ENCODE peak calls at places on chromosome 2, in five cellular contexts. One of them, this sample, is unnamed.

GRCh38 chr2:165632594-165632993 is 161.5 kb downstream of the GALNT3 start:
- DNase-seq in retinal pigment epithelial cell: no peak
- DNase-seq in DMS 273 treated with DMSO at 0.1 percent for 48 hours: no peak
- DNase-seq in RWPE1: no peak
- DNase-seq in stimulated activated CD8-positive, alpha-beta memory T cell treated with anti-CD3 and anti-CD28 coated beads, Interleukin-15, amount 100 ng/mL, for 4 hours: no peak
- DNase-seq in this sample: no peak

GRCh38 chr2:28702887-28703286 is 48.7 kb upstream of the PPP1CB start:
- DNase-seq in retinal pigment epithelial cell: no peak
- DNase-seq in DMS 273 treated with DMSO at 0.1 percent for 48 hours: no peak
- DNase-seq in RWPE1: no peak
- DNase-seq in stimulated activated CD8-positive, alpha-beta memory T cell treated with anti-CD3 and anti-CD28 coated beads, Interleukin-15, amount 100 ng/mL, for 4 hours: no peak
- DNase-seq in this sample: no peak

GRCh38 chr2:219041252-219041651 is at the start of gene CFAP65:
- DNase-seq in retinal pigment epithelial cell: no peak
- DNase-seq in DMS 273 treated with DMSO at 0.1 percent for 48 hours: no peak
- DNase-seq in RWPE1: peak; percentile 57
- DNase-seq in stimulated activated CD8-positive, alpha-beta memory T cell treated with anti-CD3 and anti-CD28 coated beads, Interleukin-15, amount 100 ng/mL, for 4 hours: no peak
- DNase-seq in this sample: no peak

GRCh38 chr2:62724886-62725711 is 19.6 kb downstream of the EHBP1 start:
- DNase-seq in retinal pigment epithelial cell: no peak
- DNase-seq in DMS 273 treated with DMSO at 0.1 percent for 48 hours: no peak
- DNase-seq in RWPE1: no peak
- DNase-seq in stimulated activated CD8-positive, alpha-beta memory T cell treated with anti-CD3 and anti-CD28 coated beads, Interleukin-15, amount 100 ng/mL, for 4 hours: no peak
- DNase-seq in this sample: no peak

GRCh38 chr2:128714861-128715312 is 396.2 kb upstream of the HS6ST1 start:
- DNase-seq in retinal pigment epithelial cell: no peak
- DNase-seq in DMS 273 treated with DMSO at 0.1 percent for 48 hours: peak; percentile 4
- DNase-seq in RWPE1: no peak
- DNase-seq in stimulated activated CD8-positive, alpha-beta memory T cell treated with anti-CD3 and anti-CD28 coated beads, Interleukin-15, amount 100 ng/mL, for 4 hours: no peak
- DNase-seq in this sample: no peak

GRCh38 chr2:126496493-126496892 is 159.5 kb upstream of the GYPC start:
- DNase-seq in retinal pigment epithelial cell: no peak
- DNase-seq in DMS 273 treated with DMSO at 0.1 percent for 48 hours: no peak
- DNase-seq in RWPE1: no peak
- DNase-seq in stimulated activated CD8-positive, alpha-beta memory T cell treated with anti-CD3 and anti-CD28 coated beads, Interleukin-15, amount 100 ng/mL, for 4 hours: no peak
- DNase-seq in this sample: no peak

GRCh38 chr2:23384551-23385349 is at the start of gene KLHL29:
- DNase-seq in retinal pigment epithelial cell: no peak
- DNase-seq in DMS 273 treated with DMSO at 0.1 percent for 48 hours: peak; percentile 21
- DNase-seq in RWPE1: peak; percentile 92
- DNase-seq in stimulated activated CD8-positive, alpha-beta memory T cell treated with anti-CD3 and anti-CD28 coated beads, Interleukin-15, amount 100 ng/mL, for 4 hours: peak; percentile 50
- DNase-seq in this sample: no peak

GRCh38 chr2:12501469-12502147 is 215.1 kb upstream of the TRIB2 start:
- DNase-seq in retinal pigment epithelial cell: no peak
- DNase-seq in DMS 273 treated with DMSO at 0.1 percent for 48 hours: no peak
- DNase-seq in RWPE1: no peak
- DNase-seq in stimulated activated CD8-positive, alpha-beta memory T cell treated with anti-CD3 and anti-CD28 coated beads, Interleukin-15, amount 100 ng/mL, for 4 hours: peak; percentile 36
- DNase-seq in this sample: no peak

GRCh38 chr2:120877409-120877808 is 141.7 kb downstream of the GLI2 start:
- DNase-seq in retinal pigment epithelial cell: no peak
- DNase-seq in DMS 273 treated with DMSO at 0.1 percent for 48 hours: no peak
- DNase-seq in RWPE1: no peak
- DNase-seq in stimulated activated CD8-positive, alpha-beta memory T cell treated with anti-CD3 and anti-CD28 coated beads, Interleukin-15, amount 100 ng/mL, for 4 hours: no peak
- DNase-seq in this sample: no peak

GRCh38 chr2:42886921-42887320 is 94.5 kb upstream of the HAAO start:
- DNase-seq in retinal pigment epithelial cell: no peak
- DNase-seq in DMS 273 treated with DMSO at 0.1 percent for 48 hours: no peak
- DNase-seq in RWPE1: no peak
- DNase-seq in stimulated activated CD8-positive, alpha-beta memory T cell treated with anti-CD3 and anti-CD28 coated beads, Interleukin-15, amount 100 ng/mL, for 4 hours: no peak
- DNase-seq in this sample: no peak

GRCh38 chr2:132670104-132670960 is at the start of gene LYPD1:
- DNase-seq in retinal pigment epithelial cell: no peak
- DNase-seq in DMS 273 treated with DMSO at 0.1 percent for 48 hours: no peak
- DNase-seq in RWPE1: no peak
- DNase-seq in stimulated activated CD8-positive, alpha-beta memory T cell treated with anti-CD3 and anti-CD28 coated beads, Interleukin-15, amount 100 ng/mL, for 4 hours: no peak
- DNase-seq in this sample: no peak

GRCh38 chr2:50097118-50097517 is 934.8 kb downstream of the NRXN1 start:
- DNase-seq in retinal pigment epithelial cell: no peak
- DNase-seq in DMS 273 treated with DMSO at 0.1 percent for 48 hours: no peak
- DNase-seq in RWPE1: no peak
- DNase-seq in stimulated activated CD8-positive, alpha-beta memory T cell treated with anti-CD3 and anti-CD28 coated beads, Interleukin-15, amount 100 ng/mL, for 4 hours: no peak
- DNase-seq in this sample: no peak

GRCh38 chr2:241412144-241412543 is 56.1 kb downstream of the FARP2 start:
- DNase-seq in retinal pigment epithelial cell: no peak
- DNase-seq in DMS 273 treated with DMSO at 0.1 percent for 48 hours: no peak
- DNase-seq in RWPE1: no peak
- DNase-seq in stimulated activated CD8-positive, alpha-beta memory T cell treated with anti-CD3 and anti-CD28 coated beads, Interleukin-15, amount 100 ng/mL, for 4 hours: no peak
- DNase-seq in this sample: no peak

GRCh38 chr2:220663065-220663464 is 909.0 kb downstream of the EPHA4 start:
- DNase-seq in retinal pigment epithelial cell: no peak
- DNase-seq in DMS 273 treated with DMSO at 0.1 percent for 48 hours: no peak
- DNase-seq in RWPE1: no peak
- DNase-seq in stimulated activated CD8-positive, alpha-beta memory T cell treated with anti-CD3 and anti-CD28 coated beads, Interleukin-15, amount 100 ng/mL, for 4 hours: no peak
- DNase-seq in this sample: no peak

GRCh38 chr2:68357608-68358337 is 7.3 kb upstream of the PLEK start:
- DNase-seq in retinal pigment epithelial cell: peak; percentile 16
- DNase-seq in DMS 273 treated with DMSO at 0.1 percent for 48 hours: peak; percentile 42
- DNase-seq in RWPE1: peak; percentile 30
- DNase-seq in stimulated activated CD8-positive, alpha-beta memory T cell treated with anti-CD3 and anti-CD28 coated beads, Interleukin-15, amount 100 ng/mL, for 4 hours: no peak
- DNase-seq in this sample: no peak

GRCh38 chr2:98458207-98458606 is 13.5 kb downstream of the INPP4A start:
- DNase-seq in retinal pigment epithelial cell: no peak
- DNase-seq in DMS 273 treated with DMSO at 0.1 percent for 48 hours: no peak
- DNase-seq in RWPE1: no peak
- DNase-seq in stimulated activated CD8-positive, alpha-beta memory T cell treated with anti-CD3 and anti-CD28 coated beads, Interleukin-15, amount 100 ng/mL, for 4 hours: no peak
- DNase-seq in this sample: no peak

GRCh38 chr2:9095690-9096089 is 92.2 kb upstream of the MBOAT2 start:
- DNase-seq in retinal pigment epithelial cell: no peak
- DNase-seq in DMS 273 treated with DMSO at 0.1 percent for 48 hours: no peak
- DNase-seq in RWPE1: no peak
- DNase-seq in stimulated activated CD8-positive, alpha-beta memory T cell treated with anti-CD3 and anti-CD28 coated beads, Interleukin-15, amount 100 ng/mL, for 4 hours: no peak
- DNase-seq in this sample: no peak

GRCh38 chr2:148922776-148923175 is 47.7 kb downstream of the KIF5C start:
- DNase-seq in retinal pigment epithelial cell: no peak
- DNase-seq in DMS 273 treated with DMSO at 0.1 percent for 48 hours: peak; percentile 84
- DNase-seq in RWPE1: peak; percentile 12
- DNase-seq in stimulated activated CD8-positive, alpha-beta memory T cell treated with anti-CD3 and anti-CD28 coated beads, Interleukin-15, amount 100 ng/mL, for 4 hours: no peak
- DNase-seq in this sample: no peak

GRCh38 chr2:133040175-133040574 is 370.2 kb upstream of the LYPD1 start:
- DNase-seq in retinal pigment epithelial cell: no peak
- DNase-seq in DMS 273 treated with DMSO at 0.1 percent for 48 hours: no peak
- DNase-seq in RWPE1: no peak
- DNase-seq in stimulated activated CD8-positive, alpha-beta memory T cell treated with anti-CD3 and anti-CD28 coated beads, Interleukin-15, amount 100 ng/mL, for 4 hours: no peak
- DNase-seq in this sample: no peak

This sample was measured in GF-D8.